ENCODE peak calls at places on chromosomes 13 and 19, in four cellular contexts. U is esophagus muscularis mucosa, X is IMR-90, H is BJ. S is an unnamed sample.

GRCh38 chr19:17078920-17079709 is 3.5 kb downstream of the MYO9B start:
- DNase-seq in U (no peak), X (peak), H (no peak), S (no peak)

GRCh38 chr13:106836186-106836802 is 268.4 kb upstream of the ARGLU1 start:
- DNase-seq in U (no peak), X (no peak), H (no peak), S (no peak)

GRCh38 chr19:32224371-32225244 is 120.8 kb upstream of the ZNF507 start:
- DNase-seq in U (no peak), X (peak), H (no peak), S (peak)

GRCh38 chr19:46728693-46729339 is 11.9 kb upstream of the PRKD2 start:
- DNase-seq in U (no peak), X (peak), H (no peak), S (no peak)

GRCh38 chr13:35378939-35379338 is 97.5 kb downstream of the MAB21L1 start:
- DNase-seq in U (no peak), X (peak), H (no peak), S (no peak)

GRCh38 chr13:63631006-63631405 is 2215.4 kb upstream of the PCDH20 start:
- DNase-seq in U (no peak), X (no peak), H (no peak), S (no peak)

GRCh38 chr13:39311619-39312018 is 273.4 kb downstream of the NHLRC3 start:
- DNase-seq in U (no peak), X (no peak), H (no peak), S (peak)

GRCh38 chr13:40254394-40254793 is 412.0 kb downstream of the FOXO1 start:
- DNase-seq in U (no peak), X (no peak), H (no peak), S (no peak)

GRCh38 chr19:10399878-10400277 is 3.5 kb downstream of the CDC37 start:
- DNase-seq in U (no peak), X (no peak), H (no peak), S (no peak)

GRCh38 chr19:49685845-49686332 is 3.5 kb upstream of the ADM5 start:
- DNase-seq in U (no peak), X (no peak), H (no peak), S (no peak)

GRCh38 chr19:49683814-49684250 is 5.6 kb upstream of the ADM5 start:
- DNase-seq in U (no peak), X (no peak), H (no peak), S (no peak)

GRCh38 chr19:49686503-49687088 is 2.8 kb upstream of the ADM5 start:
- DNase-seq in U (no peak), X (no peak), H (no peak), S (no peak)

GRCh38 chr19:49684251-49684982 is 5.0 kb upstream of the ADM5 start:
- DNase-seq in U (no peak), X (no peak), H (no peak), S (no peak)

DNA sequence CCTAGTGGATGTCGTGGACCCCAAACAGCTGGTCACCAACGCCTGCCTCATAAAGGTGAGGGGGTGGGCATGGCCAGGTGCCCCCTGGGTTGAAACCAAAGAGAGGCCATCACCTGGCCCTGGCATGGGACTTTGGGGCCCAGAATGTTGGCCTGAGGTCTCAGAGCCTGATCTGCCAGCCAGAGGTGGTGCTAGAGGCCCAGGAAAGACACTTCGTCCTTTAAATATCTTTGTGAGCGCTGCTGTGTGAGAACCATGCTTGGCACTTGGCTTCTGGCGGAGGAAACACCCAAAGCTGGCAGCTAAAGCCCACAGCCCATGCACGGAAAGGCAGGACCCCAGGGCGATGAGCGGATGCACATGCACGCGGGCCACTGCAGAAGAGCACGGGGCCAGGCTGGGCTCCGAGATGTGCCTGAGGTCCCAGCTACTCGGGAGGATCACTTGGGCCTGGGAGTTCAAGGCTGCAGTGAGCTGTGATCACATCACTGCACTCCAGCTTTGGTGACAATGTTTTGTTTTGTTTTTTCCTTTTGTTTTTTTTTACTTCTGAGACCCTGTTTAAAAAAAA is 4.3 kb upstream of the ADM5 start:
- DNase-seq in U (no peak), X (no peak), H (no peak), S (no peak)
- TF ChIP-seq CTCF in U (no peak), X (no peak), H (no peak), S (no peak)

GRCh38 chr13:110138009-110138699 is 168.8 kb downstream of the COL4A1 start:
- DNase-seq in U (peak), X (peak), H (no peak), S (no peak)
- TF ChIP-seq CTCF in U (no peak), X (no peak), H (peak), S (no peak)

GRCh38 chr13:110811008-110811720 is 97.7 kb downstream of the ING1 start:
- DNase-seq in U (no peak), X (no peak), H (peak), S (no peak)

GRCh38 chr13:110812869-110813645 is 99.6 kb downstream of the ING1 start:
- DNase-seq in U (no peak), X (no peak), H (no peak), S (no peak)

GRCh38 chr13:110813646-110814624 is 100.4 kb downstream of the ING1 start:
- DNase-seq in U (no peak), X (no peak), H (no peak), S (no peak)

GRCh38 chr13:110811751-110812110 is 98.2 kb downstream of the ING1 start:
- DNase-seq in U (no peak), X (no peak), H (no peak), S (no peak)

DNA sequence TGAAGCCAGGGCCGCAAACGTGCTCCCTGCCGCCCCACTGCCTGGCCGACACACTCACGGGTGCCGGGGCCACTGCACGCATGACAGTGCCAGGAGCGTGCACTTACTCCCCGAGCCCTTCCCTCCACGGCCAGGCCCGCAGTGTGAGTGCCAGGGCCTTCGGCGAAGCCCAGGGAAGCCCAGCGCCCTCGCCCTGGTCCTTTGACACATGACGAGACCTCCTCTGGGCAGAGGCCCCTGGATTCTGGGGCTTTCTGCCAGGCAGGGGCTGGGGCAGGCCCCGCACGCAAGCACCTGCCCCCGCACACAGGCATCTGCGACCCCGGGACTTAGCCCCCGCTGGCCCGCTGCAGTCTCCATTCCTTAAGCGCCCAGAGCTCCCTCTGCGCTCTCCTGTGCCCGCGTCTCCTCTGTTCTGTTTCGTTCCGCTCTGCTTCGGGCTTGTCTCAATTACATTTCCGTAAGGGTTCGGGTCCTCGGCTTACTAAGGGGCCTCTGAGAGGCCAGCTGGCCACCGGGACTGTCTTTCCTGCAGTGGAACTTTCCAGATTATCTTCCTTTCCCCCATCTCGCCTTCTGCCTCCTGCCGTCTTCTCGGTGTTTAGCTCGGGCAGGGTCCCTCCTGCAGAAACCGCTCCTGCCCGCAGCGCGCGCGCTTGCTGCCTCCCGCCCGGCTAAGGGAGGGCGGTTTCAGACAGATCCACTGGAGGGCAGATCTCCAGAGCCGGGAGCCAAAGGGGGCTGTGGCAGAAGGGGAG is 98.8 kb downstream of the ING1 start:
- DNase-seq in U (no peak), X (no peak), H (no peak), S (no peak)
- TF ChIP-seq CTCF in U (no peak), X (no peak), H (peak), S (peak)

GRCh38 chr19:1081301-1082164 is 13.6 kb downstream of the POLR2E start:
- DNase-seq in U (no peak), X (no peak), H (no peak), S (no peak)
- TF ChIP-seq CTCF in U (no peak), X (no peak), H (no peak), S (no peak)

GRCh38 chr19:52492201-52492960 is 35.1 kb upstream of the ZNF808 start:
- DNase-seq in U (no peak), X (no peak), H (no peak), S (no peak)

GRCh38 chr19:52494518-52494917 is 33.0 kb upstream of the ZNF808 start:
- DNase-seq in U (no peak), X (peak), H (no peak), S (no peak)

GRCh38 chr19:52498571-52498970 is 28.9 kb upstream of the ZNF808 start:
- DNase-seq in U (no peak), X (no peak), H (no peak), S (no peak)

GRCh38 chr19:52492991-52493470 is 34.4 kb upstream of the ZNF808 start:
- DNase-seq in U (no peak), X (no peak), H (no peak), S (no peak)
- TF ChIP-seq CTCF in U (peak), X (no peak), H (no peak), S (no peak)